ENCODE peak calls at places on chromosomes 6 and 20, in eight cellular contexts. D is upper lobe of left lung; I is lower leg skin; W is NCI-H345; F is stimulated activated CD8-positive, alpha-beta memory T cell treated with anti-CD3 and anti-CD28 coated beads, Interleukin-4, amount 100 ng/mL, for 24 hours; N is ovary; H is NCI-H774; U is hypothalamus. M is an unnamed sample.

GRCh38 chr20:53865905-53866786 is 204.2 kb downstream of the BCAS1 start:
- DNase-seq in D (peak; percentile 28), I (peak; percentile 28), W (no peak), F (no peak), N (no peak), H (no peak), U (no peak), M (no peak)

GRCh38 chr6:43977404-43978111 is 149.7 kb downstream of the MRPL14 start:
- DNase-seq in D (peak; percentile 20), I (no peak), W (no peak), F (no peak), N (no peak), H (no peak), U (no peak), M (peak; percentile 50)

GRCh38 chr6:105750089-105750488 is 336.0 kb upstream of the PRDM1 start:
- DNase-seq in D (no peak), I (no peak), W (peak; percentile 1), F (no peak), N (no peak), H (no peak), U (no peak), M (no peak)

GRCh38 chr6:83883240-83883639 is 23.8 kb downstream of the CYB5R4 start:
- DNase-seq in D (no peak), I (no peak), W (peak; percentile 15), F (no peak), N (no peak), H (no peak), U (no peak), M (no peak)

GRCh38 chr20:2751868-2752630 is 48.4 kb downstream of the CPXM1 start:
- DNase-seq in D (no peak), I (no peak), W (peak; percentile 55), F (no peak), N (peak; percentile 73), H (peak; percentile 13), U (no peak), M (peak; percentile 54)

GRCh38 chr6:114020223-114020622 is 49.3 kb upstream of the HDAC2 start:
- DNase-seq in D (no peak), I (no peak), W (no peak), F (no peak), N (no peak), H (no peak), U (no peak), M (no peak)

GRCh38 chr6:153309666-153310065 is 178.6 kb upstream of the RGS17 start:
- DNase-seq in D (no peak), I (no peak), W (no peak), F (no peak), N (no peak), H (no peak), U (no peak), M (no peak)

GRCh38 chr6:188821-189655 is 103.2 kb upstream of the DUSP22 start:
- DNase-seq in D (peak; percentile 91), I (peak; percentile 62), W (peak; percentile 42), F (peak; percentile 73), N (peak; percentile 78), H (peak; percentile 62), U (peak; percentile 73), M (peak; percentile 81)

GRCh38 chr6:1199981-1200637 is 111.8 kb upstream of the FOXQ1 start:
- DNase-seq in D (no peak), I (no peak), W (no peak), F (no peak), N (no peak), H (no peak), U (no peak), M (no peak)

GRCh38 chr6:121389419-121389818 is 46.0 kb upstream of the GJA1 start:
- DNase-seq in D (no peak), I (no peak), W (no peak), F (no peak), N (no peak), H (no peak), U (no peak), M (no peak)

GRCh38 chr20:48938670-48939069 is 17.2 kb downstream of the ARFGEF2 start:
- DNase-seq in D (no peak), I (no peak), W (no peak), F (no peak), N (no peak), H (no peak), U (no peak), M (no peak)